ENCODE peak calls at places on chromosome 9, in five cellular contexts. E is HCT116, U is B cell, G is gastrocnemius medialis, O is pancreas. V is an unnamed sample.
A peak's percentile ranks its signal among the peaks of the same experiment; 100 is the strongest.

GRCh38 chr9:13721481-13722235 is 442.2 kb upstream of the MPDZ start:
- DNase-seq in E (no peak), U (no peak), G (no peak), O (no peak), V (no peak)

GRCh38 chr9:36268007-36268427 is 9.8 kb upstream of the GNE start:
- DNase-seq in E (no peak), U (no peak), G (no peak), O (no peak), V (no peak)

GRCh38 chr9:694499-695154 is 146.9 kb upstream of the DMRT1 start:
- DNase-seq in E (no peak), U (no peak), G (peak; percentile 85), O (no peak), V (no peak)

GRCh38 chr9:18632624-18633407 is 158.9 kb downstream of the ADAMTSL1 start:
- DNase-seq in E (no peak), U (no peak), G (no peak), O (no peak), V (no peak)

GRCh38 chr9:14323969-14324366 is 10.0 kb upstream of the NFIB start:
- DNase-seq in E (no peak), U (no peak), G (no peak), O (no peak), V (no peak)

GRCh38 chr9:87787735-87788134 is 61.8 kb downstream of the CTSL start:
- DNase-seq in E (no peak), U (no peak), G (no peak), O (no peak), V (no peak)

GRCh38 chr9:124030969-124031451 is 19.4 kb downstream of the LHX2 start:
- DNase-seq in E (no peak), U (no peak), G (no peak), O (no peak), V (no peak)

GRCh38 chr9:135221576-135221950 is 134.1 kb downstream of the OLFM1 start:
- DNase-seq in E (no peak), U (no peak), G (no peak), O (no peak), V (no peak)

GRCh38 chr9:116550728-116551436 is 136.2 kb upstream of the TRIM32 start:
- DNase-seq in E (no peak), U (no peak), G (no peak), O (no peak), V (no peak)

GRCh38 chr9:2021731-2022130 is 6.6 kb downstream of the SMARCA2 start:
- DNase-seq in E (no peak), U (no peak), G (no peak), O (no peak), V (no peak)

GRCh38 chr9:13508086-13508485 is 228.6 kb upstream of the MPDZ start:
- DNase-seq in E (no peak), U (no peak), G (no peak), O (no peak), V (no peak)

GRCh38 chr9:134585021-134585561 is 56.5 kb upstream of the COL5A1 start:
- DNase-seq in E (no peak), U (no peak), G (no peak), O (no peak), V (peak; percentile 10)

GRCh38 chr9:100106616-100107015 is 7.6 kb downstream of the INVS start:
- DNase-seq in E (no peak), U (no peak), G (no peak), O (no peak), V (no peak)

GRCh38 chr9:130770679-130771442 is 64.2 kb upstream of the ABL1 start:
- DNase-seq in E (peak; percentile 43), U (no peak), G (no peak), O (no peak), V (no peak)

GRCh38 chr9:86978986-86979385 is 31.7 kb upstream of the GAS1 start:
- DNase-seq in E (no peak), U (no peak), G (no peak), O (no peak), V (no peak)

GRCh38 chr9:75909776-75910175 is 19.3 kb downstream of the PCSK5 start:
- DNase-seq in E (peak; percentile 21), U (no peak), G (no peak), O (no peak), V (no peak)

GRCh38 chr9:88536951-88537742 is 2.2 kb downstream of the NXNL2 start:
- DNase-seq in E (no peak), U (no peak), G (no peak), O (no peak), V (no peak)

GRCh38 chr9:126421567-126422428 is 95.2 kb downstream of the MVB12B start:
- DNase-seq in E (no peak), U (no peak), G (peak; percentile 59), O (peak; percentile 22), V (no peak)

GRCh38 chr9:105280730-105281129 is 36.3 kb downstream of the SLC44A1 start:
- DNase-seq in E (no peak), U (no peak), G (no peak), O (no peak), V (no peak)

GRCh38 chr9:18472915-18473314 is 1.0 kb upstream of the ADAMTSL1 start:
- DNase-seq in E (no peak), U (no peak), G (no peak), O (no peak), V (no peak)

GRCh38 chr9:37146372-37146771 is 26.0 kb downstream of the ZCCHC7 start:
- DNase-seq in E (no peak), U (no peak), G (no peak), O (no peak), V (no peak)

GRCh38 chr9:123686131-123686848 is 243.6 kb downstream of the DENND1A start:
- DNase-seq in E (no peak), U (no peak), G (peak; percentile 53), O (no peak), V (no peak)

GRCh38 chr9:124882221-124882620 is 20.3 kb downstream of the ARPC5L start:
- DNase-seq in E (no peak), U (no peak), G (no peak), O (no peak), V (no peak)

GRCh38 chr9:129346046-129346445 is 168.0 kb upstream of the IER5L start:
- DNase-seq in E (no peak), U (no peak), G (no peak), O (no peak), V (no peak)

GRCh38 chr9:8156336-8156735 is 356.8 kb upstream of the DMAC1 start:
- DNase-seq in E (no peak), U (peak; percentile 11), G (no peak), O (no peak), V (no peak)

GRCh38 chr9:84138543-84138942 is 157.9 kb downstream of the RMI1 start:
- DNase-seq in E (no peak), U (no peak), G (no peak), O (no peak), V (no peak)

GRCh38 chr9:31390352-31391025 is 994.0 kb upstream of the ACO1 start:
- DNase-seq in E (no peak), U (no peak), G (no peak), O (no peak), V (no peak)

GRCh38 chr9:38419216-38419615 is 5.0 kb downstream of the IGFBPL1 start:
- DNase-seq in E (no peak), U (no peak), G (no peak), O (no peak), V (no peak)

GRCh38 chr9:77011973-77012817 is 7.3 kb upstream of the FOXB2 start:
- DNase-seq in E (peak; percentile 38), U (peak; percentile 54), G (peak; percentile 25), O (peak; percentile 55), V (peak; percentile 25)

GRCh38 chr9:33263131-33263935 is 1.2 kb downstream of the BAG1 start:
- DNase-seq in E (no peak), U (no peak), G (peak; percentile 39), O (peak; percentile 38), V (no peak)

GRCh38 chr9:34540826-34541225 is 18.0 kb upstream of the ENHO start:
- DNase-seq in E (no peak), U (no peak), G (no peak), O (no peak), V (no peak)

GRCh38 chr9:115649991-115650472 is 503.6 kb upstream of the PAPPA start:
- DNase-seq in E (no peak), U (no peak), G (peak; percentile 80), O (peak; percentile 26), V (no peak)

GRCh38 chr9:79617395-79617794 is 45.6 kb downstream of the TLE4 start:
- DNase-seq in E (no peak), U (no peak), G (peak; percentile 22), O (peak; percentile 37), V (no peak)

GRCh38 chr9:105206821-105207699 is 37.4 kb upstream of the SLC44A1 start:
- DNase-seq in E (no peak), U (no peak), G (peak; percentile 24), O (no peak), V (no peak)

GRCh38 chr9:21516796-21517195 is 34.7 kb upstream of the IFNE start:
- DNase-seq in E (no peak), U (no peak), G (no peak), O (no peak), V (no peak)
- TF ChIP-seq CTCF in E (no peak), U (no peak), G (no peak), O (no peak), V (no peak)

DNA sequence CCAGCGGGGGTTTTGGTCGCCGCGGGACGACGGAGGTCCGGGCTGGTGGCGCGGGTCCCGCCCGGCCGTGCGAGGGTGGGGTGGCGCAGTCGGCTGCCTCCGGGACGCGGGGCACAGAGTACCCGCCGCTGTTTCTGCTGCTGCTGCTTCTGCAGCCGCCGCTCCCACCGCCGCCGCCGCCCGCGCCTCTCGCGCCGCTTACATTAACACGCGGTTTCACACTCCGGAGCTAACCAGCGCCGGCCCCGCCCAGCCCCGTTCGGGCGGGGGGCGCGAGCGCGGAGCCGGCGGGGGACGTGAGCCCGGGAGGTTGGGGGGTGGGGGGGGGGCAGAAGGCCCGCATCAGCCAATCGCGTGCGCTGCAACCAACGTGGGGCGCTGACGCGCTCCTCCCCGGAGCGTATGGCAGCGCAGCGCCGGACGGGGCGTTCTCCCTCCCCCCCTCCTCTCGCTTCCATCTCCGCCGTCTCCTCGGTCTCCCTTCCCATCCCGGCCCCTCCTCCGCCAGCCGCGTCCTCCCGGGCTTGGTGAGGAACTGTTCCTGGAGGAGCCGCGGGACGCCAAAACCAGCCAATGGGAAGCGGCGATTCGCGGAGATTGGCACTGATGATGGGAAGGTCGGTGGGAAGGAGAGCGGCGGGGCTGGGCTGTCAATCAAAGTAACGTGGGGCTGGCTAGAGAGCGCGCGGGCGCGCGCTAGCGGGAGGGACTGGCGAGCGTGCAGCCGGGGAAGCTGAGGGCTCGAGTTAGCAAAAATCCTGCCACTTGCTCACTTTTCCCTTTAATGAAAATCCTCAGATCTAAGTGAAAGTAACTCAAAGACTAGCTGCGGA is at the start of gene TLE1:
- DNase-seq in E (peak; percentile 97), U (peak; percentile 98), G (peak; percentile 100), O (peak; percentile 100), V (peak; percentile 90)
- TF ChIP-seq CTCF in E (no peak), U (no peak), G (no peak), O (no peak), V (no peak)

GRCh38 chr9:93821307-93821703 is 133.8 kb downstream of the BARX1 start:
- DNase-seq in E (no peak), U (no peak), G (no peak), O (no peak), V (no peak)
- TF ChIP-seq CTCF in E (no peak), U (no peak), G (no peak), O (no peak), V (no peak)

DNA sequence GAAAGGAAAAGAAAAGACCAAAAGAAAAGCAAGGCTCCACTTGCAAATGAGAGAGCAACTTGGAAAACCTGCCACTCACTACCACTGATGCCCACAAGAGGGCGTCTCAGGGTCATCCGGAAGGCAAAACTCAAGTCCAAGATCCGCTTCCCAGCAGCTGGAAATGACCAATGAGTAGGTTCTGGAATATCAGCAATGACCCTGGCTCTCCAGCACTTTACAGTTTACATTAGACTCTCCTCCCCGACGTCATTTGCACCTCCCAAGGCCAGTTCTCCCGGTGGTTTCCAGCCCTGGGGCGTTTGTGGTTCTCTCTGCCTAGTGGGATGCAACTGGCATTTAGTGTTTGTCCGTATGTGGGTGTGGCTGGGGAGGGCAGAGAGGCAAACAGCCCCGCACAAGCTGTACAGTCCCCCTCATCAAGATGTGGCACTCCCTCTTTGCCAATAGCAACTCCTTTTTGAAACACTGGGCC is 193.8 kb upstream of the ZNF618 start:
- DNase-seq in E (peak; percentile 83), U (peak; percentile 28), G (peak; percentile 38), O (peak; percentile 90), V (peak; percentile 48)
- TF ChIP-seq CTCF in E (peak; percentile 93), U (peak; percentile 75), G (peak; percentile 50), O (peak; percentile 96), V (peak; percentile 98)